ENCODE peak calls at places on chromosomes 11 and 22, in five cellular contexts. H is GM13976, M is tibial artery, E is adrenal gland, Y is astrocyte of the cerebellum. X is an unnamed sample.

GRCh38 chr11:75204012-75204674 is 36.4 kb upstream of the TPBGL start:
- DNase-seq in H (no peak), M (peak; percentile 52), E (peak; percentile 48), Y (no peak), X (no peak)

GRCh38 chr11:48107188-48107704 is 109.4 kb upstream of the OR4B1 start:
- DNase-seq in H (peak; percentile 65), M (no peak), E (no peak), Y (no peak), X (no peak)

GRCh38 chr11:102382384-102382783 is 35.4 kb downstream of the BIRC2 start:
- DNase-seq in H (no peak), M (no peak), E (no peak), Y (no peak), X (no peak)

GRCh38 chr11:119300198-119300964 is 16.5 kb downstream of the MCAM start:
- DNase-seq in H (no peak), M (no peak), E (no peak), Y (no peak), X (no peak)

GRCh38 chr11:79182794-79183193 is 258.0 kb downstream of the TENM4 start:
- DNase-seq in H (no peak), M (no peak), E (no peak), Y (peak; percentile 73), X (no peak)

GRCh38 chr11:18802381-18803257 is 11.0 kb upstream of the PTPN5 start:
- DNase-seq in H (peak; percentile 52), M (no peak), E (peak; percentile 78), Y (peak; percentile 43), X (peak; percentile 19)

GRCh38 chr22:24810043-24810749 is 4.2 kb downstream of the SGSM1 start:
- DNase-seq in H (no peak), M (peak; percentile 90), E (peak; percentile 17), Y (no peak), X (no peak)

GRCh38 chr11:64558065-64558745 is 32.8 kb upstream of the SLC22A12 start:
- DNase-seq in H (no peak), M (no peak), E (no peak), Y (no peak), X (no peak)

GRCh38 chr11:119218141-119218878 is 12.2 kb downstream of the CBL start:
- DNase-seq in H (no peak), M (no peak), E (no peak), Y (peak; percentile 61), X (peak; percentile 81)

GRCh38 chr11:69727266-69727665 is 23.4 kb upstream of the FGF19 start:
- DNase-seq in H (no peak), M (no peak), E (no peak), Y (no peak), X (no peak)
- TF ChIP-seq CTCF in H (no peak), M (no peak), E (no peak), Y (no peak), X (no peak)

GRCh38 chr11:125429174-125429707 is 66.8 kb downstream of the FEZ1 start:
- DNase-seq in H (peak; percentile 84), M (no peak), E (peak; percentile 47), Y (peak; percentile 38), X (no peak)
- TF ChIP-seq CTCF in H (peak; percentile 83), M (peak; percentile 43), E (peak; percentile 44), Y (peak; percentile 92), X (peak; percentile 82)

DNA sequence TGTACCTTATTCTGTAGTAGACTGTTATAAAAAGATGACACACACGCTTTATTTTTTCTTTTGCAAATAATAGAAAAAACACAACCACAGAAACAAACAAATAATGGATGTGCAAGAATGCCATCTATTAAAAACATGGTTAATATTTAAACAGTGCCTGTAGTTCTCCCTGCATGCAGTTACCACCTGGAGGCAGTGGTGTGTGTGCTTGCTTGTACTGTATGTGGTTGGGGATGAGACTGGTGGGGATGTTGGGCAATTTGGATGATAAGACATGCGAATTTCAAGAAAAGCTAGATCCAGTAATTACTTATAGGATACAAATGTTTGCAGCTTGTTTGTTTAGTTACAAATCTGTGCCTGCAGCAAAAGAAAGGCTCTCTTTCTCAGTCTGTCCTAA is 3.6 kb downstream of the C11orf87 start:
- DNase-seq in H (no peak), M (no peak), E (no peak), Y (no peak), X (no peak)
- TF ChIP-seq CTCF in H (no peak), M (no peak), E (no peak), Y (no peak), X (peak; percentile 9)

GRCh38 chr11:60500276-60500935 is 7.8 kb downstream of the MS4A12 start:
- DNase-seq in H (no peak), M (no peak), E (no peak), Y (no peak), X (no peak)

GRCh38 chr11:60493454-60493853 is 876 bp downstream of the MS4A12 start:
- DNase-seq in H (no peak), M (no peak), E (no peak), Y (no peak), X (no peak)

GRCh38 chr11:60498853-60499252 is 6.3 kb downstream of the MS4A12 start:
- DNase-seq in H (no peak), M (no peak), E (no peak), Y (no peak), X (no peak)

GRCh38 chr11:60502221-60502775 is 9.7 kb downstream of the MS4A12 start:
- DNase-seq in H (no peak), M (no peak), E (no peak), Y (no peak), X (no peak)

DNA sequence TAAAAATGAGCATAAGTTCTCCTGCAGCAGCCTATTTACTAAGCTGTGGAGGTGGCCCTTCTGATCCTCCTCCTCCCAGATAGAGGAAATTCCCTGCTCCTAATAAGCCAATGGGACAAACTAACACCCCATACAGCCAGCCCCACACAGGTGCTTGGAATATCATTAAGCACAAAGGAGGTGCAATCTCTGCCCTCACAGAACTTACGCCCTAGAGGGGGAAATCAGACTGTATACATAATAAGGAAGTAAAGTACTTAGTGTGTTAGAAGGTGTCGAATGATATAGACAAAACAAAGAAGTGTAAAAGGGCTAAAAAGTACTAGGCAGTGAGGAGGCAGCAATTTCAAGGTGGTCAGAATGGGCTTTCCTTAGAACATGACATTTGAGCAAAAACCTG is 5.8 kb downstream of the MS4A12 start:
- DNase-seq in H (no peak), M (no peak), E (no peak), Y (no peak), X (no peak)
- TF ChIP-seq CTCF in H (no peak), M (no peak), E (no peak), Y (no peak), X (no peak)

GRCh38 chr22:19395276-19395675 is 36.3 kb downstream of the HIRA start:
- DNase-seq in H (no peak), M (no peak), E (no peak), Y (no peak), X (no peak)
- TF ChIP-seq CTCF in H (no peak), M (no peak), E (no peak), Y (no peak), X (no peak)

GRCh38 chr11:61972796-61973602 is 5.6 kb upstream of the FTH1 start:
- DNase-seq in H (peak; percentile 54), M (peak; percentile 74), E (peak; percentile 22), Y (no peak), X (peak; percentile 96)

GRCh38 chr11:61972112-61972795 is 4.8 kb upstream of the FTH1 start:
- DNase-seq in H (no peak), M (peak; percentile 56), E (peak; percentile 15), Y (peak; percentile 79), X (no peak)

GRCh38 chr11:61969391-61969758 is 1.9 kb upstream of the FTH1 start:
- DNase-seq in H (no peak), M (no peak), E (no peak), Y (no peak), X (no peak)

GRCh38 chr11:61969838-61970452 is 2.5 kb upstream of the FTH1 start:
- DNase-seq in H (no peak), M (no peak), E (no peak), Y (no peak), X (no peak)

GRCh38 chr11:61971177-61972111 is 4.0 kb upstream of the FTH1 start:
- DNase-seq in H (peak; percentile 74), M (peak; percentile 100), E (peak; percentile 100), Y (peak; percentile 97), X (peak; percentile 98)
- TF ChIP-seq CTCF in H (no peak), M (no peak), E (no peak), Y (no peak), X (no peak)

GRCh38 chr11:44205836-44206235 is 104.1 kb downstream of the ALX4 start:
- DNase-seq in H (no peak), M (no peak), E (no peak), Y (no peak), X (no peak)

GRCh38 chr11:44203270-44204043 is 106.5 kb downstream of the ALX4 start:
- DNase-seq in H (no peak), M (no peak), E (no peak), Y (no peak), X (no peak)

GRCh38 chr11:44207292-44207691 is 102.6 kb downstream of the ALX4 start:
- DNase-seq in H (no peak), M (no peak), E (no peak), Y (no peak), X (no peak)

GRCh38 chr11:44208976-44209603 is 100.8 kb downstream of the ALX4 start:
- DNase-seq in H (no peak), M (no peak), E (no peak), Y (no peak), X (no peak)

DNA sequence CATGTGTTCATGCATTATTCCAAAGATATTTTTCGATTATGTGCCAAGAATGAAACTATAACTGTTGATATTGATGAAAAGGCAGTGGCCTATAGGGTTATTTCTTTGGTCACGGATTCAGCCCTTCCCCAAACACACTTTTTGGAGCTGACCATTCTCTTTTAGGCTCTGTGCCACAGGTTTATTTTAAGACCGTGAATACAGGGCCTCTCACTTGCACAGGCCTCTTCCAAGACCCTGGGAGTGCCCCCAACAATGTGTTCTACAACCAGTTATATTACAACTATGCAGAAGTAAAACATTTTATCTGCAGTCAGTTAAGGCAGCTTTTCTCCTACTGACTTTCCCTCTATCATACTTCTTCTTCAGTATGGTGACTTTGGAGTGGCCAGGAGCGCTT is 104.6 kb downstream of the ALX4 start:
- DNase-seq in H (no peak), M (no peak), E (no peak), Y (no peak), X (no peak)
- TF ChIP-seq CTCF in H (no peak), M (no peak), E (no peak), Y (no peak), X (no peak)

DNA sequence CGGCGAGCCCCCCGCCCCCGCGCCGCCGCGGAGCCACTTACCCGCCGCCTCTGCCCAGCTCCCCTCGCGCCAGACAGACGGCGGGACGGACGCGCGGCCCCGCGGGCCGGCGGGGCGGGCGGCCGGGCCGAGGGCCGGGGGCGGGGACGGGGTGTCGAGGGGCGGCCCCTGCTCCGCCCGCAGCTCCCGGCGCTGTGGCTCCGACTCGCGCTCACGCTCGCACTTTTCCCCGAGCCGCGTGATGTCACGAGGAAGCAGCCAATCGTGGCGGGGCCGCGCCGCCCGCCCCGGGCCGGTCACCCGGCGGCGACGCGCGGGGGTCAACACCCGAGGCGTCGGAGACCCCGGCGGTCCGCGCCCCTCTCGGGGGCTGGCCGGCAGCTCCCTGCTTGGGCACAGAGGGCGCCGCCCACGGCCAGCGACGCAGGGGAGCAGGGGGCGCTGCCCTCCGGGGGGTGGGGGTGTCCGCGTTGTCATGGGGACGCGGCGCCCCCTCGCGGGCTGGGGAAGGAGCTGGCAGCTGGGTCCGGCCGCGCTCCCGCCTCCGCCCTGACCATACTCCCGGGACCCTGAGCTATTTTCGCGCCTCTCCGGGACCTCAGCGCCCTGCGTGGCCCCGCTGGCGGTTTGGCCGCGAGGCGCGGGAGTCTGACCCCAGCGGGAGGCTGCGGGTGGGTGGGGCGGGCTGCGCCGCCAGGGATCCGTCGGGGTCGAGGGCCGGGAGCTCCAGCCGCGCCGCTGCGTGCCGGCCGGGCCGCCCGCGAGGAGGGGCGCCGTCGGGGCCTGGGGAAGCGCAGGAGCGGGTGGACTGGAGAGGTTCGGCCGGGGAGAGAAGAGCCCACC is at the start of gene CHRM4:
- DNase-seq in H (peak; percentile 80), M (peak; percentile 62), E (no peak), Y (no peak), X (no peak)
- TF ChIP-seq CTCF in H (no peak), M (no peak), E (no peak), Y (peak; percentile 31), X (peak; percentile 31)

X was measured in epithelial cell of proximal tubule.